ENCODE peak calls at places on chromosomes 11 and 22, in nine cellular contexts. One of them, this sample, is unnamed.

GRCh38 chr22:31870890-31871289 is 73.4 kb upstream of the YWHAH start:
- DNase-seq in amniotic stem cell: peak; percentile 21
- DNase-seq in stimulated activated CD4-positive, alpha-beta T cell treated with anti-CD3 and anti-CD28 coated beads, Interleukin-2, amount 100 ng/mL, for 48 hours: no peak
- DNase-seq in RWPE1: peak; percentile 79
- DNase-seq in germinal center: no peak
- DNase-seq in gastrocnemius medialis: no peak
- DNase-seq in left ventricle myocardium superior: no peak
- DNase-seq in iris pigment epithelial cell: peak; percentile 90
- DNase-seq in CD4-positive, alpha-beta memory T cell: no peak
- DNase-seq in this sample: peak; percentile 89

GRCh38 chr22:17842386-17842785 is 68.1 kb upstream of the BID start:
- DNase-seq in left ventricle myocardium superior: peak; percentile 58
- DNase-seq in RWPE1: no peak
- DNase-seq in germinal center: no peak
- DNase-seq in gastrocnemius medialis: no peak
- DNase-seq in amniotic stem cell: no peak
- DNase-seq in iris pigment epithelial cell: no peak
- DNase-seq in stimulated activated CD4-positive, alpha-beta T cell treated with anti-CD3 and anti-CD28 coated beads, Interleukin-2, amount 100 ng/mL, for 48 hours: peak; percentile 3
- DNase-seq in CD4-positive, alpha-beta memory T cell: peak; percentile 59
- DNase-seq in this sample: no peak

GRCh38 chr11:67318239-67318555 is 14.9 kb downstream of the SSH3 start:
- DNase-seq in amniotic stem cell: no peak
- DNase-seq in CD4-positive, alpha-beta memory T cell: no peak
- DNase-seq in RWPE1: peak; percentile 54
- DNase-seq in gastrocnemius medialis: no peak
- DNase-seq in germinal center: no peak
- DNase-seq in iris pigment epithelial cell: no peak
- DNase-seq in left ventricle myocardium superior: no peak
- DNase-seq in stimulated activated CD4-positive, alpha-beta T cell treated with anti-CD3 and anti-CD28 coated beads, Interleukin-2, amount 100 ng/mL, for 48 hours: no peak
- DNase-seq in this sample: peak; percentile 80

GRCh38 chr22:20159088-20159487 is 8.2 kb upstream of the CCDC188 start:
- DNase-seq in iris pigment epithelial cell: no peak
- DNase-seq in RWPE1: no peak
- DNase-seq in CD4-positive, alpha-beta memory T cell: no peak
- DNase-seq in gastrocnemius medialis: no peak
- DNase-seq in amniotic stem cell: no peak
- DNase-seq in left ventricle myocardium superior: no peak
- DNase-seq in stimulated activated CD4-positive, alpha-beta T cell treated with anti-CD3 and anti-CD28 coated beads, Interleukin-2, amount 100 ng/mL, for 48 hours: no peak
- DNase-seq in germinal center: no peak
- DNase-seq in this sample: no peak

GRCh38 chr11:34214961-34215805 is 109.8 kb downstream of the NAT10 start:
- DNase-seq in stimulated activated CD4-positive, alpha-beta T cell treated with anti-CD3 and anti-CD28 coated beads, Interleukin-2, amount 100 ng/mL, for 48 hours: peak; percentile 64
- DNase-seq in left ventricle myocardium superior: no peak
- DNase-seq in CD4-positive, alpha-beta memory T cell: no peak
- DNase-seq in iris pigment epithelial cell: peak; percentile 47
- DNase-seq in gastrocnemius medialis: no peak
- DNase-seq in germinal center: no peak
- DNase-seq in RWPE1: peak; percentile 74
- DNase-seq in amniotic stem cell: no peak
- DNase-seq in this sample: peak; percentile 68

GRCh38 chr11:71247551-71248250 is 4.7 kb downstream of the SHANK2 start:
- DNase-seq in left ventricle myocardium superior: peak; percentile 74
- DNase-seq in amniotic stem cell: no peak
- DNase-seq in CD4-positive, alpha-beta memory T cell: no peak
- DNase-seq in gastrocnemius medialis: no peak
- DNase-seq in iris pigment epithelial cell: no peak
- DNase-seq in RWPE1: no peak
- DNase-seq in germinal center: no peak
- DNase-seq in stimulated activated CD4-positive, alpha-beta T cell treated with anti-CD3 and anti-CD28 coated beads, Interleukin-2, amount 100 ng/mL, for 48 hours: no peak
- DNase-seq in this sample: peak; percentile 55

GRCh38 chr11:20084921-20085814 is 75.1 kb downstream of the DBX1 start:
- DNase-seq in left ventricle myocardium superior: no peak
- DNase-seq in amniotic stem cell: no peak
- DNase-seq in germinal center: no peak
- DNase-seq in iris pigment epithelial cell: no peak
- DNase-seq in RWPE1: no peak
- DNase-seq in stimulated activated CD4-positive, alpha-beta T cell treated with anti-CD3 and anti-CD28 coated beads, Interleukin-2, amount 100 ng/mL, for 48 hours: no peak
- DNase-seq in CD4-positive, alpha-beta memory T cell: no peak
- DNase-seq in gastrocnemius medialis: no peak
- DNase-seq in this sample: no peak

GRCh38 chr11:111069076-111069475 is 176.4 kb upstream of the POU2AF2 start:
- DNase-seq in CD4-positive, alpha-beta memory T cell: no peak
- DNase-seq in amniotic stem cell: no peak
- DNase-seq in RWPE1: no peak
- DNase-seq in gastrocnemius medialis: no peak
- DNase-seq in iris pigment epithelial cell: peak; percentile 89
- DNase-seq in stimulated activated CD4-positive, alpha-beta T cell treated with anti-CD3 and anti-CD28 coated beads, Interleukin-2, amount 100 ng/mL, for 48 hours: no peak
- DNase-seq in germinal center: no peak
- DNase-seq in left ventricle myocardium superior: no peak
- DNase-seq in this sample: no peak